ENCODE peak calls at places on chromosomes 5 and 9, in seven cellular contexts. S is HCT116, W is GM23338, I is GM23248, X is hepatocyte, M is neural progenitor cell, L is MM.1S. R is an unnamed sample.

GRCh38 chr9:115413766-115414382 is 295.9 kb upstream of the TNC start:
- DNase-seq in S (no peak), W (no peak), I (peak), X (no peak), M (no peak), L (no peak), R (no peak)

GRCh38 chr9:112119225-112120045 is 55.7 kb downstream of the SUSD1 start:
- DNase-seq in S (peak), W (no peak), I (no peak), X (peak), M (no peak), L (no peak), R (no peak)

GRCh38 chr9:136511670-136512592 is 29.1 kb upstream of the SEC16A start:
- DNase-seq in S (no peak), W (no peak), I (no peak), X (no peak), M (no peak), L (no peak), R (no peak)

GRCh38 chr5:32206799-32207634 is 32.9 kb upstream of the GOLPH3 start:
- DNase-seq in S (no peak), W (no peak), I (no peak), X (no peak), M (no peak), L (peak), R (no peak)

GRCh38 chr5:79133121-79133656 is 21.6 kb downstream of the BHMT start:
- DNase-seq in S (peak), W (peak), I (peak), X (peak), M (peak), L (peak), R (peak)

GRCh38 chr5:55134053-55134722 is 25.8 kb upstream of the GPX8 start:
- DNase-seq in S (no peak), W (no peak), I (no peak), X (no peak), M (no peak), L (no peak), R (no peak)

GRCh38 chr9:4964540-4964939 is 20.5 kb upstream of the JAK2 start:
- DNase-seq in S (no peak), W (no peak), I (peak), X (no peak), M (peak), L (no peak), R (no peak)

GRCh38 chr5:163402007-163402406 is 35.4 kb upstream of the CCNG1 start:
- DNase-seq in S (no peak), W (no peak), I (no peak), X (no peak), M (no peak), L (no peak), R (no peak)

GRCh38 chr9:14627513-14627912 is 65.7 kb downstream of the ZDHHC21 start:
- DNase-seq in S (no peak), W (no peak), I (no peak), X (no peak), M (no peak), L (no peak), R (no peak)

GRCh38 chr5:113213551-113213971 is 221.2 kb downstream of the TSSK1B start:
- DNase-seq in S (no peak), W (no peak), I (no peak), X (no peak), M (peak), L (peak), R (no peak)

GRCh38 chr5:137751869-137752491 is 2.2 kb downstream of the HNRNPA0 start:
- DNase-seq in S (peak), W (peak), I (peak), X (peak), M (peak), L (peak), R (peak)

GRCh38 chr5:20241351-20241750 is 253.4 kb upstream of the CDH18 start:
- DNase-seq in S (no peak), W (no peak), I (no peak), X (no peak), M (no peak), L (no peak), R (no peak)

GRCh38 chr9:70747335-70747734 is 332.9 kb upstream of the KLF9 start:
- DNase-seq in S (no peak), W (no peak), I (no peak), X (peak), M (no peak), L (no peak), R (no peak)

GRCh38 chr9:76690575-76691370 is 73.5 kb upstream of the PCA3 start:
- DNase-seq in S (no peak), W (peak), I (no peak), X (no peak), M (no peak), L (no peak), R (no peak)

GRCh38 chr5:38808666-38809343 is 37.0 kb upstream of the OSMR start:
- DNase-seq in S (no peak), W (no peak), I (peak), X (no peak), M (no peak), L (no peak), R (no peak)

GRCh38 chr5:137220523-137220927 is 278.6 kb downstream of the SPOCK1 start:
- DNase-seq in S (peak), W (peak), I (peak), X (peak), M (peak), L (peak), R (peak)

GRCh38 chr5:149747141-149747832 is 17.2 kb downstream of the PPARGC1B start:
- DNase-seq in S (peak), W (peak), I (no peak), X (peak), M (no peak), L (no peak), R (peak)

GRCh38 chr5:55914141-55914413 is 62.9 kb downstream of the IL31RA start:
- DNase-seq in S (no peak), W (no peak), I (peak), X (no peak), M (no peak), L (no peak), R (no peak)

GRCh38 chr5:20128346-20128745 is 140.3 kb upstream of the CDH18 start:
- DNase-seq in S (no peak), W (no peak), I (no peak), X (no peak), M (no peak), L (no peak), R (no peak)

GRCh38 chr5:170554566-170555267 is 50.9 kb downstream of the KCNIP1 start:
- DNase-seq in S (no peak), W (no peak), I (no peak), X (peak), M (no peak), L (no peak), R (no peak)

GRCh38 chr5:180575571-180575970 is 15.7 kb downstream of the SCGB3A1 start:
- DNase-seq in S (no peak), W (no peak), I (peak), X (no peak), M (no peak), L (no peak), R (no peak)

GRCh38 chr9:131546336-131547084 is 1.2 kb downstream of the PRRT1B start:
- DNase-seq in S (no peak), W (peak), I (peak), X (no peak), M (no peak), L (no peak), R (peak)
- TF ChIP-seq EZH2phosphoT487 in S (no peak), W (no peak), I (no peak), X (no peak), M (no peak), L (no peak), R (peak)

GRCh38 chr9:89219637-89220036 is 41.0 kb upstream of the SHC3 start:
- DNase-seq in S (no peak), W (no peak), I (no peak), X (no peak), M (no peak), L (peak), R (no peak)

GRCh38 chr9:89225587-89225986 is 47.0 kb upstream of the SHC3 start:
- DNase-seq in S (no peak), W (no peak), I (peak), X (no peak), M (no peak), L (no peak), R (no peak)

GRCh38 chr9:89226076-89226475 is 47.5 kb upstream of the SHC3 start:
- DNase-seq in S (no peak), W (peak), I (peak), X (peak), M (peak), L (no peak), R (no peak)

GRCh38 chr9:89218040-89218928 is 39.7 kb upstream of the SHC3 start:
- DNase-seq in S (no peak), W (peak), I (peak), X (no peak), M (peak), L (no peak), R (no peak)

GRCh38 chr9:89223398-89223977 is 44.9 kb upstream of the SHC3 start:
- DNase-seq in S (no peak), W (no peak), I (peak), X (no peak), M (no peak), L (no peak), R (no peak)
- TF ChIP-seq EZH2 in S (no peak), W (no peak), I (no peak), X (no peak), M (no peak), L (no peak), R (no peak)

DNA sequence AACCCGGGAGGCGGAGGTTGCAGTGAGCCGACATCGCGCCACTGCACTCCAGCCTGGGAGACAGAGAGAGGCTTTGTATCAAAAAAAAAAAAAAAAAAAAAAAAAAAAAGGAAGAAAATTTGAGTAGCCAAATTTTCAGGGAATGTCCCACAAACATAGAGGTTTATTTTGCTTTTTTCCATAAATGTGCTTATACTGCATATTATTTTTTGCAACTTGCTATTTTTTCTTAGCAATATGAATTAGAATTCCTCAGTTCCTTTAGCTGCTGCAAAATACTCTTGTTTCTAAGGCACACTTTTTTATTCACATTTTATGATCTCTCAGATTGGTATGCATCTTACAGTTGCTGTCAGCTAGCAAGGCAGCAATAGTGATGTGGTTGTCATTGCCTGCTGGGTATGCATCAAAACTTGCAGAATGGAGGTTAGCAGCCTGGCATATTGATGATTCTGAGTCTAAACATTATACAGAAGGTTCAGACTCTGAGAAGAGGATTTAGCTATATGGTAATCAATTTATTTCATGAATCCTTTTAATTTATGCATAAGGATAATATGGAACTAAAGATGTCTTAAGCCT is 13.0 kb upstream of the MSANTD3 start:
- DNase-seq in S (no peak), W (no peak), I (no peak), X (no peak), M (no peak), L (no peak), R (no peak)
- TF ChIP-seq EZH2phosphoT487 in S (no peak), W (no peak), I (no peak), X (no peak), M (no peak), L (no peak), R (no peak)

GRCh38 chr5:151240891-151241290 is 12.1 kb upstream of the GM2A start:
- DNase-seq in S (no peak), W (no peak), I (no peak), X (no peak), M (no peak), L (no peak), R (no peak)

GRCh38 chr5:151236888-151237287 is 13.0 kb upstream of the CCDC69 start:
- DNase-seq in S (no peak), W (no peak), I (no peak), X (no peak), M (no peak), L (no peak), R (no peak)

GRCh38 chr5:151239237-151239861 is 13.6 kb upstream of the GM2A start:
- DNase-seq in S (peak), W (peak), I (peak), X (peak), M (peak), L (peak), R (peak)

GRCh38 chr5:151237685-151238084 is 13.8 kb upstream of the CCDC69 start:
- DNase-seq in S (no peak), W (no peak), I (no peak), X (no peak), M (no peak), L (no peak), R (no peak)

DNA sequence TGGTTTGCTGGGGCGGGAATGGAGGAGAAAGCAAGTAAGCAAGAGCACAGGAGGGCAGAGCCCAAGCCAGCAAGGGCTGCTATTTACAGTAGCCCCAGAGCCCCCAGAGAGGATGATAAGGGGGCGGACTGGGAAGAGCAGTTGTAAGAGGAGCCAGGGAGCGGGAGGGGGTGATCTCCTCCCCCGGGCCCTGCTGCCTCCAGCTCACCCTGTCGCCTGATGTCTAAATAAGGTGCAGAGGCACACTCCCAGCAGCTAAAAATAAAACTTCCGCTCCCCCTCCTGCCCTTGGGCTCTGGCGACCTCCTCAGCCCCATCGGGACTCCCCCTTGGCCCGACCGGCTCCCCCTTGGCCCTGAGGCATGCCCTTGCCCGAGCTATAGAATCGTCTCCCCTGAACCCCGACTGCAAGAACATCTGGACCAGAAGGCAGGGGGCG is 14.4 kb upstream of the CCDC69 start:
- DNase-seq in S (no peak), W (peak), I (no peak), X (no peak), M (no peak), L (peak), R (no peak)
- TF ChIP-seq EZH2 in S (no peak), W (no peak), I (no peak), X (no peak), M (no peak), L (no peak), R (no peak)

GRCh38 chr5:80711938-80712337 is 57.2 kb upstream of the DHFR start:
- DNase-seq in S (peak), W (peak), I (peak), X (peak), M (peak), L (no peak), R (peak)
- TF ChIP-seq EZH2phosphoT487 in S (no peak), W (no peak), I (no peak), X (no peak), M (no peak), L (no peak), R (no peak)